ENCODE peak calls at places on chromosomes 6 and 20, in four cellular contexts. One of them, this sample, is unnamed. For H3K36me3, the result is how much of the 10 kb centered on the place peaks cover.

GRCh38 chr20:42714298-42715141 is 475.2 kb downstream of the PTPRT start:
- DNase-seq in NT2/D1: no peak
- DNase-seq in mesenchymal stem cell: no peak
- DNase-seq in GM23248: no peak
- DNase-seq in this sample: no peak

GRCh38 chr20:31897541-31897940 is 27.1 kb downstream of the TTLL9 start:
- DNase-seq in NT2/D1: no peak
- DNase-seq in mesenchymal stem cell: no peak
- DNase-seq in GM23248: no peak
- DNase-seq in this sample: no peak

GRCh38 chr6:142374965-142375733 is 73.3 kb downstream of the ADGRG6 start:
- DNase-seq in NT2/D1: no peak
- DNase-seq in mesenchymal stem cell: peak
- DNase-seq in GM23248: peak
- DNase-seq in this sample: peak

GRCh38 chr20:53517146-53517545 is 76.5 kb downstream of the ZNF217 start:
- DNase-seq in mesenchymal stem cell: no peak
- DNase-seq in NT2/D1: no peak
- DNase-seq in GM23248: no peak
- DNase-seq in this sample: no peak

GRCh38 chr20:438581-439469 is 23.5 kb downstream of the TBC1D20 start:
- DNase-seq in GM23248: no peak
- DNase-seq in NT2/D1: no peak
- DNase-seq in mesenchymal stem cell: no peak
- DNase-seq in this sample: no peak

GRCh38 chr6:144416773-144417172 is 131.6 kb downstream of the UTRN start:
- DNase-seq in NT2/D1: no peak
- DNase-seq in mesenchymal stem cell: no peak
- DNase-seq in GM23248: peak
- DNase-seq in this sample: no peak

GRCh38 chr6:11711644-11711993 is 67.0 kb downstream of the ADTRP start:
- DNase-seq in mesenchymal stem cell: no peak
- DNase-seq in GM23248: peak
- DNase-seq in NT2/D1: no peak
- DNase-seq in this sample: peak

GRCh38 chr6:124888581-124889371 is 73.5 kb upstream of the RNF217 start:
- DNase-seq in GM23248: no peak
- DNase-seq in NT2/D1: no peak
- DNase-seq in mesenchymal stem cell: peak
- DNase-seq in this sample: peak

GRCh38 chr20:19850190-19850533 is 92.1 kb downstream of the RIN2 start:
- DNase-seq in NT2/D1: no peak
- DNase-seq in GM23248: no peak
- DNase-seq in mesenchymal stem cell: peak
- DNase-seq in this sample: no peak

GRCh38 chr6:74879234-74879633 is 326.6 kb downstream of the COL12A1 start:
- DNase-seq in NT2/D1: no peak
- DNase-seq in mesenchymal stem cell: peak
- DNase-seq in GM23248: peak
- DNase-seq in this sample: peak

GRCh38 chr6:121652726-121653623 is 217.5 kb downstream of the GJA1 start:
- DNase-seq in GM23248: peak
- DNase-seq in NT2/D1: no peak
- DNase-seq in mesenchymal stem cell: peak
- DNase-seq in this sample: peak

GRCh38 chr6:7052441-7052936 is 55.3 kb upstream of the RREB1 start:
- DNase-seq in mesenchymal stem cell: peak
- DNase-seq in NT2/D1: no peak
- DNase-seq in GM23248: peak
- DNase-seq in this sample: peak

GRCh38 chr6:140494321-140495085 is 1120.1 kb upstream of the CITED2 start:
- DNase-seq in NT2/D1: no peak
- DNase-seq in mesenchymal stem cell: peak
- DNase-seq in GM23248: peak
- DNase-seq in this sample: peak

GRCh38 chr6:49030621-49031020 is 432.4 kb downstream of the MMUT start:
- DNase-seq in GM23248: no peak
- DNase-seq in mesenchymal stem cell: peak
- DNase-seq in NT2/D1: no peak
- DNase-seq in this sample: no peak

GRCh38 chr20:59015812-59016711 is 3.2 kb upstream of the TUBB1 start:
- DNase-seq in GM23248: no peak
- DNase-seq in mesenchymal stem cell: no peak
- DNase-seq in NT2/D1: no peak
- DNase-seq in this sample: no peak

GRCh38 chr6:21811484-21811883 is 217.9 kb downstream of the SOX4 start:
- DNase-seq in NT2/D1: no peak
- DNase-seq in GM23248: no peak
- DNase-seq in mesenchymal stem cell: no peak
- DNase-seq in this sample: no peak

GRCh38 chr6:2275207-2275891 is 29.9 kb upstream of the GMDS start:
- DNase-seq in NT2/D1: no peak
- DNase-seq in GM23248: peak
- DNase-seq in mesenchymal stem cell: peak
- DNase-seq in this sample: peak

DNA sequence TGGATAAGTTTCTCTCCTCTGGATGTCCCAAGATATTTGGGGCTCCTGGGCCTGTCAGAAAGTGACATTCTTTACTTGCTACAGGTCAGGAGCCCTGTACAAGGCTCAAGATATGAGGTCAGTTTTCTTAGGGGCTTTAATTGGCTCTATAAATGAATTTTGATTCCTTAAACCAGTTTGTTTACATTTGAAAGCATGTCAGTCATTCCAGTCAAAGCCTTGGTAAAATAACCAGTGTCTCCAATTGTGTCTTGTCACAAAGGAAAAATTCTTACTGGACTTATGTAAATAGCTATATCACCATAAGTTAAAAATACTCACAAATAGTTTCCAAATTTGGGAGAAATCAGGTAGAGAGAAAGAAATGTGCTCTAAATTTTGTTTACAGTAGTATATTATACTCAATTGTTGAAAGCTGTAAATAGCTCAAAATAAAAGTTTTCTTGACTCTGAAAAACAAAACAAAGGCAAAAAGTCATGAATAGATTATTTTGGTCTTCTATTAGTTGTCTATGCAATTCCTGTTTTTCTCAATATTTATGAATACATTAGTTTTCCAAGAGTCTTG is 22.9 kb downstream of the RNF182 start:
- DNase-seq in GM23248: no peak
- DNase-seq in NT2/D1: no peak
- DNase-seq in mesenchymal stem cell: no peak
- DNase-seq in this sample: no peak
- H3K36me3 ChIP-seq in GM23248: under half
- H3K36me3 ChIP-seq in NT2/D1: under half
- H3K36me3 ChIP-seq in mesenchymal stem cell: under half
- H3K36me3 ChIP-seq in this sample: under half

GRCh38 chr6:90544741-90545140 is 42.1 kb downstream of the MAP3K7 start:
- DNase-seq in NT2/D1: no peak
- DNase-seq in mesenchymal stem cell: no peak
- DNase-seq in GM23248: no peak
- DNase-seq in this sample: no peak
- H3K9ac ChIP-seq in NT2/D1: no peak
- H3K9ac ChIP-seq in mesenchymal stem cell: no peak
- H3K9ac ChIP-seq in GM23248: no peak
- H3K9ac ChIP-seq in this sample: no peak

DNA sequence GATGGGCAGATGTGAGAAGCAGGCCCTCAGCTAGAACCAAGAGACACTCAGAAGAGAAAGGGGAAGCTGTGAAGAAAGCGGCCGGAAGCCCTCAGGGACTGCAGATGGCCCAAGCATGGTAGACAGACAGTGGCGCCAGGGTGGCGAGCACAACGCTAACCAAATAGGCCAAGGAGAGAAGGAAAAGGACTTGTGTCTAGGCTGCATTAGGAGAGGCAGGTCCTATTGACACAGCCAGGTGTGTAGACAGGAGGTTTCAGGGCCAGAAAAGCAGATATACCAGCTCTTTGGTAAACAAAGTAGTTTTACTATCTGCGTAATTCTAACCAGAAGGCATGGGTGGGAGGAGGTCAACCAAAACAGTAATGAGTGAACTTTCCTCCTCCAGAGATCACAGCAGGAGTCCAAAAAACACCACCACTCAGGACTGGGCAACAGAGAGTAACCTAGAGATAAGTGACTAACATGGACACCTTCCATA is 15.8 kb upstream of the MAP7 start:
- DNase-seq in NT2/D1: no peak
- DNase-seq in mesenchymal stem cell: no peak
- DNase-seq in GM23248: no peak
- DNase-seq in this sample: no peak
- H3K36me3 ChIP-seq in NT2/D1: under half
- H3K36me3 ChIP-seq in mesenchymal stem cell: under half
- H3K36me3 ChIP-seq in GM23248: under half
- H3K36me3 ChIP-seq in this sample: under half

GRCh38 chr20:22771706-22772105 is 187.3 kb upstream of the FOXA2 start:
- DNase-seq in GM23248: no peak
- DNase-seq in mesenchymal stem cell: no peak
- DNase-seq in NT2/D1: no peak
- DNase-seq in this sample: no peak

GRCh38 chr20:22773326-22773725 is 189.0 kb upstream of the FOXA2 start:
- DNase-seq in NT2/D1: no peak
- DNase-seq in GM23248: no peak
- DNase-seq in mesenchymal stem cell: no peak
- DNase-seq in this sample: no peak

GRCh38 chr20:22775671-22776139 is 191.3 kb upstream of the FOXA2 start:
- DNase-seq in mesenchymal stem cell: peak
- DNase-seq in NT2/D1: no peak
- DNase-seq in GM23248: peak
- DNase-seq in this sample: peak

GRCh38 chr20:22776369-22776768 is 192.0 kb upstream of the FOXA2 start:
- DNase-seq in NT2/D1: no peak
- DNase-seq in GM23248: peak
- DNase-seq in mesenchymal stem cell: peak
- DNase-seq in this sample: no peak

DNA sequence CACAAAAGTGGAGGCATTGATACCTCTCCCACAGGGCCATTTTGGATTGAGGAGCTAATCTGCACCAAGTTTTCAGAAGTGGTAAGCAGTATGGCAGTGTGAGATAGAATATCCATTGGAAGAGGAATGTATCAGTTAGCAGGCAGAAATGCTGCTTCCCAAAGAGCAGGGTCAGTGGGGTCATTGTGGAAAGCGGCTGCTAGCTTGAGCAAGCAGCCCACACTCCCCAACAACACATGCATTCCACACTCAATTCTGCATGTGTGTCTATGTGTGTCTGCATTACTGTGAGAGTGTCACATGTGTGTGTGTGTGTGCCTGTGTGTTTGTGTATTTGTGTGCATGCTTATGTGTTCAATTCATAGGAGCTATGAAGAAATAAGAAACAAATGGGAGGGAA is 190.9 kb upstream of the FOXA2 start:
- DNase-seq in GM23248: no peak
- DNase-seq in NT2/D1: no peak
- DNase-seq in mesenchymal stem cell: no peak
- DNase-seq in this sample: no peak
- H3K9ac ChIP-seq in GM23248: no peak
- H3K9ac ChIP-seq in NT2/D1: no peak
- H3K9ac ChIP-seq in mesenchymal stem cell: no peak
- H3K9ac ChIP-seq in this sample: no peak

DNA sequence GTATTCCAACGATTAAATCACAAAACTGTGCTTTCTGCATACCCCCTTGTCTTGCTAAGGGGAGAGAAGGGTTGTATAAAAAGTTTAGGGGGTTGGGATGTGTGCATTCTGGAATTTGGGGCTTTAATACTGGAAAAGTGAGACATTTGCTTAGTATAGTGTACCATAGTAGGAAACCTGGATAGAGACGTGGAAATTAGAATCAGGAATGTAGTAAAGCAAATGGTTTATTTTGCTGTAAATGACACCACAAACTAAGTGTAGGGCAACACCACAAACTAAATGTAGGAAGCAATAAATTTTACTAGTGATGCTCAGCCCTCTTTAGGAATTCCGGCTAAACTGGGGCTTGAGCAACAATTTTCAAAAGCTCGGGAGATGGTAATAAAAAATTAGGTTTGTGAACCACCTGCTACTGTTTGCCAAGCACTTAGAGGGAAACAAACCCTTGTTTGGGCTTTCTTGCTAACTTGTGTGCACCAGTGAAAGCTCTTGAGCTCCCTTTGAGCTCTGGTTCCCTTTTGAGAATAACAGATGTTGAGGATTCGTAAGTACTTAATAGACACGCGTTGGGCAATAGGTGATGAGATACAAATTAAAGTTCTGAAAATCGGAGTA is 13.8 kb downstream of the BRD2 start:
- DNase-seq in NT2/D1: no peak
- DNase-seq in GM23248: peak
- DNase-seq in mesenchymal stem cell: peak
- DNase-seq in this sample: peak
- H3K36me3 ChIP-seq in NT2/D1: under half
- H3K36me3 ChIP-seq in GM23248: half or more
- H3K36me3 ChIP-seq in mesenchymal stem cell: under half
- H3K36me3 ChIP-seq in this sample: half or more

GRCh38 chr20:35370751-35371150 is 41.0 kb downstream of the UQCC1 start:
- DNase-seq in NT2/D1: no peak
- DNase-seq in GM23248: no peak
- DNase-seq in mesenchymal stem cell: no peak
- DNase-seq in this sample: no peak
- H3K9ac ChIP-seq in NT2/D1: no peak
- H3K9ac ChIP-seq in GM23248: no peak
- H3K9ac ChIP-seq in mesenchymal stem cell: no peak
- H3K9ac ChIP-seq in this sample: no peak

DNA sequence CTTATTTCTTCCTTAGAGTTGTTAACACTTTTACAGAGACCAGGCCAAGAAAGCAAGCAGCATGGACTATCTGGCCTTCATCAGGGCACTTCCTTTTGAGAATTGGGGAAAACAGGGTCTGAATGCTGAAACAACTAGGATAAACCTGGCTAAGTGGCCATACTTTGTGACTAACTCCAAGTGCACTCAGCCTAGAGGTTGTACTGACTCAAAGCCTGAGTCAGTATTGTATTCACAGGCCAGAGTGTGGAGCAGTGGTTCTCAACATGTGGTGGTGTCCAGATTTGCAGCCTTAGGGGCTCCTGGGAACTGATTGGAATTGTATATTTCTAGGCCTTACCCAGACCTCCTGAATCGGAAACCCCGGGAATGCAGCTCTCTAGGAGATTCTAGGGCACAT is 20.1 kb downstream of the SEC23B start:
- DNase-seq in GM23248: peak
- DNase-seq in mesenchymal stem cell: peak
- DNase-seq in NT2/D1: no peak
- DNase-seq in this sample: no peak
- H3K36me3 ChIP-seq in GM23248: under half
- H3K36me3 ChIP-seq in mesenchymal stem cell: under half
- H3K36me3 ChIP-seq in NT2/D1: half or more
- H3K36me3 ChIP-seq in this sample: half or more